ENCODE peak calls at places on chromosome 15, in seven cellular contexts. F is progenitor cell of endocrine pancreas, X is NB4, O is body of pancreas, W is AG10803, J is endodermal cell, V is nephron progenitor cell. T is an unnamed sample.

GRCh38 chr15:63517202-63517601 is 12.8 kb downstream of the USP3 start:
- DNase-seq in X (peak), O (no peak), J (no peak), V (no peak), W (no peak), F (no peak), T (no peak)

GRCh38 chr15:33226559-33227181 is 32.2 kb upstream of the FMN1 start:
- DNase-seq in O (peak), F (no peak), X (peak), V (no peak), W (peak), J (no peak), T (peak)

GRCh38 chr15:86894269-86894668 is 814.6 kb downstream of the AGBL1 start:
- DNase-seq in X (no peak), J (no peak), V (no peak), F (no peak), W (no peak), O (no peak), T (no peak)

GRCh38 chr15:65805019-65805738 is 13.1 kb upstream of the DENND4A start:
- DNase-seq in J (no peak), V (no peak), F (no peak), W (no peak), O (peak), X (peak), T (no peak)

GRCh38 chr15:71748327-71748726 is 62.0 kb upstream of the NR2E3 start:
- DNase-seq in V (no peak), X (no peak), J (no peak), W (no peak), F (no peak), O (no peak), T (no peak)

GRCh38 chr15:79736435-79737000 is 160.3 kb downstream of the MTHFS start:
- DNase-seq in X (no peak), W (no peak), J (no peak), V (no peak), O (no peak), F (no peak), T (no peak)

GRCh38 chr15:99305761-99306505 is 54.7 kb downstream of the LRRC28 start:
- DNase-seq in J (no peak), O (peak), X (no peak), W (peak), F (no peak), V (peak), T (no peak)

GRCh38 chr15:20358066-20358780 is 183.4 kb downstream of the GOLGA6L6 start:
- DNase-seq in J (no peak), O (peak), X (no peak), W (no peak), F (no peak), V (no peak), T (no peak)

GRCh38 chr15:29652595-29652994 is 169.7 kb downstream of the TJP1 start:
- DNase-seq in F (no peak), V (no peak), O (no peak), J (no peak), X (no peak), W (no peak), T (no peak)

DNA sequence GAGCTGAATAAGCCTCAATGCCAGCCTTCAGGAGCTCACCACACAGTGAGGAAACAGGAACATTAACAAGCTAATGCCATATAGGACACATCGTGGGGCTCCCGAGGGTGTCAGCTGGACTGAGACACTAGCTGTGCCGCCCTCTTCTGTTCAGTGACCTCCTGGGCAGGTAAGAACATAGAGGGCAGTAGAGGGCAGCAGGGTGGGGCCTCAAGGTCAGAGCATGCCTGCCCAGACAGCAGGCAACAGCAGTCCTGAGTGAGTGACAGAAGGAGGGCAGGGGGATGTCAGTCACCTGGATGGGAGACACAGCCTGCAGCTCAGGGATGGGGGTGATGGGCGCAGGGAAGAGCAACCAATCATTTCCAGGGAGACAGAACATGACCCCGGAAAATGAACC is 15.5 kb downstream of the NTRK3 start:
- DNase-seq in O (no peak), V (no peak), F (no peak), J (peak), X (no peak), W (no peak), T (no peak)
- TF ChIP-seq CTCF in O (no peak), V (no peak), F (no peak), J (peak), X (peak), W (no peak), T (peak)

GRCh38 chr15:51229907-51230328 is 108.5 kb downstream of the CYP19A1 start:
- DNase-seq in F (no peak), O (no peak), W (peak), J (peak), V (no peak), X (peak), T (no peak)
- TF ChIP-seq CTCF in F (peak), O (peak), W (peak), J (peak), V (peak), X (no peak), T (peak)

GRCh38 chr15:100785181-100786138 is 94.2 kb upstream of the ALDH1A3 start:
- DNase-seq in F (peak), V (no peak), O (no peak), W (peak), X (no peak), J (peak), T (no peak)

GRCh38 chr15:100786901-100787566 is 92.6 kb upstream of the ALDH1A3 start:
- DNase-seq in V (no peak), W (no peak), J (peak), X (peak), O (no peak), F (peak), T (no peak)

GRCh38 chr15:100787567-100787941 is 92.1 kb upstream of the ALDH1A3 start:
- DNase-seq in V (no peak), F (no peak), X (no peak), O (no peak), W (no peak), J (no peak), T (no peak)

GRCh38 chr15:100784493-100785180 is 95.0 kb upstream of the ALDH1A3 start:
- DNase-seq in F (peak), X (peak), V (no peak), J (peak), W (no peak), O (no peak), T (no peak)

DNA sequence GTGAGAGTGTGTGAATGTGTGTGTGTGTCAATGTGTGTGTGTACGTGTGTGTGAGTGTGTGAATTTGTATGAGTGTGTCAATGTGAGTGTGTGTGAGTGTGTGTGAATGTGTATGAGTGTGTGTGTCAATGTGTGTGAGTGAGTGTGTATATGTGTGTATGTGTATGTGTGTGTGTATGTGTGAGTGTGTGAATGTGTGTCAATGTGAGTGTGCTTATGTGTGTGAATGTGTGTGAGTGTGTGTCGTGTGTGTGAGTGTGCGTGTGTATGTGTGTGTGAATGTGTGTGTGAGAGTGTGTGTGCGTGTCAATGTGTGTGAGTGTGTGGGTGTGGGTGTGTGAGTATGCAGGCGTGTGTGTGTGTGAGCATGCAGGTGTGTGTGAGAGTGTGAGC is 93.5 kb upstream of the ALDH1A3 start:
- DNase-seq in X (no peak), V (no peak), W (no peak), F (peak), O (no peak), J (peak), T (no peak)
- TF ChIP-seq CTCF in X (no peak), V (no peak), W (no peak), F (no peak), O (no peak), J (no peak), T (no peak)

DNA sequence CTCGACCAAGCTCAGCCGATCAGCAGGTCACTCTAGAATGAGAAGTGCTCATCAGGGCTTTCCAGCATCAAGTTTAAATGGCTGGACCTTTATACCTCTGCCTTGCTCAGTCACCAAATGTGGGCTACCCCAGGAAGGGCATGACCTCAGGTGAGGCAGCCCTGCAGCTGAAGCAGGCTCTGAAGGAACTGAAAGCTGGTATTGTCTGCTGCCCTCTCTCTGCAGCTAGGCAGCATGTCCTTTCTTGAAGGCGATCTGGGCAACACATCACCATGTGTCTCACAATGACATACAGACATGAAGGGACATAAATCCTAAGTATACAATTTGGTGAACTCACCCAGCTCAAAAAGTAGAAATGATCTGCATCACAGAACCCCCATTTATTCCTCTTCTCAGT is 38.7 kb upstream of the ARID3B start:
- DNase-seq in J (peak), X (no peak), V (no peak), F (no peak), O (no peak), W (no peak), T (no peak)
- TF ChIP-seq CTCF in J (peak), X (no peak), V (no peak), F (no peak), O (no peak), W (no peak), T (no peak)

GRCh38 chr15:40785814-40786213 is 16.0 kb downstream of the C15orf62 start:
- DNase-seq in X (no peak), F (no peak), W (no peak), O (no peak), J (no peak), V (no peak), T (no peak)

GRCh38 chr15:40787344-40787841 is 17.6 kb downstream of the C15orf62 start:
- DNase-seq in X (peak), O (peak), J (peak), W (peak), V (no peak), F (no peak), T (no peak)

GRCh38 chr15:40787991-40788390 is 18.2 kb downstream of the C15orf62 start:
- DNase-seq in F (no peak), X (no peak), J (peak), W (no peak), V (no peak), O (no peak), T (no peak)

GRCh38 chr15:40782609-40783227 is 12.9 kb downstream of the C15orf62 start:
- DNase-seq in J (peak), F (peak), W (no peak), X (peak), V (peak), O (peak), T (no peak)

DNA sequence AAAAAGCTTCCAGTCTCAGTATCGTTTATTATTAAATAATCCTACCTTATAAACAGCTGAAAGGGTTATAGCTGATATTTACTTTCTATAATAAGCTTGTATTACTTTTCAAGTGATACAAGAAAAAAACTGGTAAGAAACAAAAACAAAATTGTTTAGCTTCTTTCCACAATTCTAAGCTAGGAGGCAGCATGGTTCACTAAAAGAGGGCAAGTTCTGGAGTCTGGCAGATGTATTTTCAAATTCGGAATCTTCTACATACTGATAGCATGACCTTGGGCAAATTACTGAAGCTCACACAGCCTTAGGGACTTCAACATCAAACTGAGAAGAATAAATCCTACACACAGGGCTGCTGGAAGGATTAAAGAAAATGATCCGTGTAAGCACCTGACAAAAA is 15.4 kb downstream of the C15orf62 start:
- DNase-seq in X (no peak), J (no peak), V (no peak), F (no peak), O (no peak), W (no peak), T (no peak)
- TF ChIP-seq CTCF in X (no peak), J (peak), V (no peak), F (peak), O (no peak), W (no peak), T (peak)

GRCh38 chr15:68672781-68673205 is 94.0 kb downstream of the CORO2B start:
- DNase-seq in O (no peak), J (peak), W (peak), X (peak), F (no peak), V (no peak), T (no peak)
- TF ChIP-seq CTCF in O (no peak), J (peak), W (peak), X (no peak), F (peak), V (no peak), T (no peak)

GRCh38 chr15:57892181-57892580 is 173.3 kb downstream of the ALDH1A2 start:
- DNase-seq in O (no peak), J (no peak), V (no peak), X (no peak), F (no peak), W (no peak), T (no peak)
- TF ChIP-seq CTCF in O (no peak), J (no peak), V (no peak), X (no peak), F (no peak), W (no peak), T (no peak)